ENCODE peak calls at places on chromosome 21, in six cellular contexts. One of them, this sample, is unnamed. For H3K36me3, the result is how much of the 10 kb centered on the place peaks cover.

GRCh38 chr21:28516996-28517592 is 475.6 kb downstream of the LTN1 start:
- DNase-seq in mammary epithelial cell: peak
- DNase-seq in spleen: peak
- DNase-seq in brain microvascular endothelial cell: peak
- DNase-seq in breast epithelium: peak
- DNase-seq in GM12878: peak
- DNase-seq in this sample: no peak

GRCh38 chr21:19031956-19032355 is 628.4 kb upstream of the TMPRSS15 start:
- DNase-seq in mammary epithelial cell: no peak
- DNase-seq in spleen: no peak
- DNase-seq in breast epithelium: no peak
- DNase-seq in brain microvascular endothelial cell: no peak
- DNase-seq in GM12878: no peak
- DNase-seq in this sample: no peak

GRCh38 chr21:33886316-33886715 is 29.3 kb downstream of the ATP5PO start:
- DNase-seq in brain microvascular endothelial cell: no peak
- DNase-seq in mammary epithelial cell: no peak
- DNase-seq in spleen: no peak
- DNase-seq in breast epithelium: no peak
- DNase-seq in GM12878: no peak
- DNase-seq in this sample: no peak

GRCh38 chr21:32772281-32773047 is 909 bp upstream of the PAXBP1 start:
- DNase-seq in breast epithelium: no peak
- DNase-seq in brain microvascular endothelial cell: no peak
- DNase-seq in spleen: peak
- DNase-seq in GM12878: peak
- DNase-seq in mammary epithelial cell: peak
- DNase-seq in this sample: no peak

GRCh38 chr21:27300770-27301169 is 333.9 kb upstream of the ADAMTS5 start:
- DNase-seq in brain microvascular endothelial cell: no peak
- DNase-seq in spleen: no peak
- DNase-seq in breast epithelium: no peak
- DNase-seq in GM12878: no peak
- DNase-seq in mammary epithelial cell: no peak
- DNase-seq in this sample: no peak

GRCh38 chr21:28445081-28445830 is 547.4 kb downstream of the LTN1 start:
- DNase-seq in spleen: no peak
- DNase-seq in mammary epithelial cell: peak
- DNase-seq in brain microvascular endothelial cell: peak
- DNase-seq in breast epithelium: no peak
- DNase-seq in GM12878: no peak
- DNase-seq in this sample: no peak

GRCh38 chr21:33640697-33641338 is 723 bp downstream of the CRYZL1 start:
- DNase-seq in GM12878: no peak
- DNase-seq in spleen: no peak
- DNase-seq in breast epithelium: no peak
- DNase-seq in brain microvascular endothelial cell: no peak
- DNase-seq in mammary epithelial cell: no peak
- DNase-seq in this sample: no peak

GRCh38 chr21:16116798-16117197 is 387.0 kb downstream of the USP25 start:
- DNase-seq in spleen: no peak
- DNase-seq in brain microvascular endothelial cell: peak
- DNase-seq in breast epithelium: no peak
- DNase-seq in mammary epithelial cell: no peak
- DNase-seq in GM12878: no peak
- DNase-seq in this sample: no peak

GRCh38 chr21:35053356-35054096 is 4.4 kb upstream of the RUNX1 start:
- DNase-seq in breast epithelium: no peak
- DNase-seq in GM12878: no peak
- DNase-seq in mammary epithelial cell: no peak
- DNase-seq in brain microvascular endothelial cell: no peak
- DNase-seq in spleen: no peak
- DNase-seq in this sample: no peak

GRCh38 chr21:27953328-27954045 is 986.6 kb upstream of the ADAMTS5 start:
- DNase-seq in mammary epithelial cell: no peak
- DNase-seq in brain microvascular endothelial cell: no peak
- DNase-seq in spleen: no peak
- DNase-seq in GM12878: no peak
- DNase-seq in breast epithelium: no peak
- DNase-seq in this sample: no peak

GRCh38 chr21:42766756-42767560 is 112.4 kb downstream of the WDR4 start:
- DNase-seq in spleen: peak
- DNase-seq in GM12878: no peak
- DNase-seq in breast epithelium: no peak
- DNase-seq in mammary epithelial cell: no peak
- DNase-seq in brain microvascular endothelial cell: no peak
- DNase-seq in this sample: no peak

GRCh38 chr21:40254540-40255455 is 387.6 kb downstream of the PCP4 start:
- DNase-seq in mammary epithelial cell: peak
- DNase-seq in brain microvascular endothelial cell: no peak
- DNase-seq in spleen: no peak
- DNase-seq in GM12878: no peak
- DNase-seq in breast epithelium: no peak
- DNase-seq in this sample: no peak

GRCh38 chr21:35226302-35226701 is 177.2 kb upstream of the RUNX1 start:
- DNase-seq in spleen: no peak
- DNase-seq in breast epithelium: peak
- DNase-seq in GM12878: no peak
- DNase-seq in brain microvascular endothelial cell: no peak
- DNase-seq in mammary epithelial cell: no peak
- DNase-seq in this sample: no peak

GRCh38 chr21:32306021-32306780 is 7.5 kb downstream of the MRAP start:
- DNase-seq in mammary epithelial cell: no peak
- DNase-seq in spleen: no peak
- DNase-seq in GM12878: no peak
- DNase-seq in breast epithelium: no peak
- DNase-seq in brain microvascular endothelial cell: peak
- DNase-seq in this sample: no peak

GRCh38 chr21:16181024-16181423 is 451.2 kb downstream of the USP25 start:
- DNase-seq in breast epithelium: no peak
- DNase-seq in brain microvascular endothelial cell: peak
- DNase-seq in spleen: no peak
- DNase-seq in GM12878: no peak
- DNase-seq in mammary epithelial cell: no peak
- DNase-seq in this sample: no peak

GRCh38 chr21:34227386-34227852 is 136.4 kb upstream of the KCNE2 start:
- DNase-seq in brain microvascular endothelial cell: peak
- DNase-seq in spleen: no peak
- DNase-seq in mammary epithelial cell: no peak
- DNase-seq in GM12878: no peak
- DNase-seq in breast epithelium: no peak
- DNase-seq in this sample: no peak

GRCh38 chr21:19228241-19228640 is 824.7 kb upstream of the TMPRSS15 start:
- DNase-seq in mammary epithelial cell: no peak
- DNase-seq in spleen: no peak
- DNase-seq in breast epithelium: no peak
- DNase-seq in brain microvascular endothelial cell: no peak
- DNase-seq in GM12878: no peak
- DNase-seq in this sample: no peak

GRCh38 chr21:15462092-15462491 is 267.7 kb upstream of the USP25 start:
- DNase-seq in spleen: no peak
- DNase-seq in mammary epithelial cell: no peak
- DNase-seq in GM12878: no peak
- DNase-seq in brain microvascular endothelial cell: no peak
- DNase-seq in breast epithelium: no peak
- DNase-seq in this sample: no peak

GRCh38 chr21:35483267-35483666 is 434.2 kb upstream of the RUNX1 start:
- DNase-seq in brain microvascular endothelial cell: no peak
- DNase-seq in breast epithelium: no peak
- DNase-seq in GM12878: no peak
- DNase-seq in mammary epithelial cell: no peak
- DNase-seq in spleen: no peak
- DNase-seq in this sample: no peak

GRCh38 chr21:34983680-34984086 is 65.4 kb downstream of the RUNX1 start:
- DNase-seq in brain microvascular endothelial cell: peak
- DNase-seq in spleen: no peak
- DNase-seq in breast epithelium: no peak
- DNase-seq in mammary epithelial cell: peak
- DNase-seq in GM12878: no peak
- DNase-seq in this sample: no peak

GRCh38 chr21:16320110-16320509 is 590.3 kb downstream of the USP25 start:
- DNase-seq in GM12878: no peak
- DNase-seq in breast epithelium: no peak
- DNase-seq in mammary epithelial cell: no peak
- DNase-seq in brain microvascular endothelial cell: no peak
- DNase-seq in spleen: no peak
- DNase-seq in this sample: no peak

GRCh38 chr21:31781737-31782136 is 49.8 kb upstream of the SCAF4 start:
- DNase-seq in breast epithelium: no peak
- DNase-seq in brain microvascular endothelial cell: peak
- DNase-seq in GM12878: no peak
- DNase-seq in spleen: no peak
- DNase-seq in mammary epithelial cell: no peak
- DNase-seq in this sample: no peak

GRCh38 chr21:14773777-14774345 is 227.7 kb upstream of the SAMSN1 start:
- DNase-seq in GM12878: no peak
- DNase-seq in brain microvascular endothelial cell: peak
- DNase-seq in breast epithelium: no peak
- DNase-seq in mammary epithelial cell: peak
- DNase-seq in spleen: peak
- DNase-seq in this sample: no peak

GRCh38 chr21:43889055-43889454 is 24.0 kb downstream of the AGPAT3 start:
- DNase-seq in brain microvascular endothelial cell: no peak
- DNase-seq in breast epithelium: no peak
- DNase-seq in GM12878: no peak
- DNase-seq in mammary epithelial cell: no peak
- DNase-seq in spleen: no peak
- DNase-seq in this sample: no peak

GRCh38 chr21:43892334-43892733 is 27.3 kb downstream of the AGPAT3 start:
- DNase-seq in brain microvascular endothelial cell: no peak
- DNase-seq in mammary epithelial cell: no peak
- DNase-seq in breast epithelium: no peak
- DNase-seq in GM12878: no peak
- DNase-seq in spleen: no peak
- DNase-seq in this sample: no peak

GRCh38 chr21:43886565-43886964 is 21.5 kb downstream of the AGPAT3 start:
- DNase-seq in GM12878: no peak
- DNase-seq in breast epithelium: no peak
- DNase-seq in spleen: no peak
- DNase-seq in brain microvascular endothelial cell: no peak
- DNase-seq in mammary epithelial cell: no peak
- DNase-seq in this sample: no peak

GRCh38 chr21:43892984-43893535 is 28.0 kb downstream of the AGPAT3 start:
- DNase-seq in GM12878: peak
- DNase-seq in brain microvascular endothelial cell: no peak
- DNase-seq in mammary epithelial cell: no peak
- DNase-seq in breast epithelium: no peak
- DNase-seq in spleen: peak
- DNase-seq in this sample: no peak

DNA sequence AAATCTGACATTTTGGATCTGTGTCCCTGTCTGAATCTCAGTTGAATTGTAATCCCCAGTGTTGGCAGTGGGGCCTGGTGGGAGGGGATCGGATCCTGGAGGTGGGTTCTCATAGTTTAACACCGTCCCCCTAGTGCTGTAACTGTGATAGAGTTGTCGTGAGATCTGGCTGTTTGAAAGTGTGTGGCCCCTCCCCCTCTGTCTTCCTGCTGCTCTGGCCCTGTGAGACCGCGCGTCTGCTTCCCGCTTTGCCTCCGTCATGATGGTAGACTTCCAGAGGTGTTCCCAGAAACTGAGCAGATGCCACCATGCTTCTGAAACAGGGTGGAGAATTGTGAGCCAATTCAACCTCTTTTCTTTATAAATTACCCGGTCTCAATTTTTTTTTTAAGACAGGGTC is 25.0 kb downstream of the AGPAT3 start:
- DNase-seq in GM12878: no peak
- DNase-seq in mammary epithelial cell: no peak
- DNase-seq in spleen: peak
- DNase-seq in breast epithelium: no peak
- DNase-seq in brain microvascular endothelial cell: no peak
- DNase-seq in this sample: no peak
- H3K36me3 ChIP-seq in GM12878: under half
- H3K36me3 ChIP-seq in mammary epithelial cell: under half
- H3K36me3 ChIP-seq in spleen: under half
- H3K36me3 ChIP-seq in breast epithelium: under half
- H3K36me3 ChIP-seq in brain microvascular endothelial cell: under half
- H3K36me3 ChIP-seq in this sample: under half

GRCh38 chr21:38492002-38492401 is 6.3 kb downstream of the ERG start:
- DNase-seq in mammary epithelial cell: no peak
- DNase-seq in GM12878: no peak
- DNase-seq in spleen: no peak
- DNase-seq in brain microvascular endothelial cell: no peak
- DNase-seq in breast epithelium: no peak
- DNase-seq in this sample: no peak
- H3K27ac ChIP-seq in mammary epithelial cell: no peak
- H3K27ac ChIP-seq in GM12878: no peak
- H3K27ac ChIP-seq in spleen: peak
- H3K27ac ChIP-seq in brain microvascular endothelial cell: no peak
- H3K27ac ChIP-seq in breast epithelium: no peak
- H3K27ac ChIP-seq in this sample: peak

GRCh38 chr21:44322621-44323325 is 16.4 kb downstream of the CFAP410 start:
- DNase-seq in breast epithelium: no peak
- DNase-seq in GM12878: no peak
- DNase-seq in spleen: no peak
- DNase-seq in mammary epithelial cell: no peak
- DNase-seq in brain microvascular endothelial cell: no peak
- DNase-seq in this sample: no peak

GRCh38 chr21:44325386-44326271 is 13.6 kb downstream of the CFAP410 start:
- DNase-seq in GM12878: no peak
- DNase-seq in breast epithelium: no peak
- DNase-seq in mammary epithelial cell: no peak
- DNase-seq in brain microvascular endothelial cell: no peak
- DNase-seq in spleen: no peak
- DNase-seq in this sample: no peak

GRCh38 chr21:44324854-44325107 is 14.4 kb downstream of the CFAP410 start:
- DNase-seq in breast epithelium: no peak
- DNase-seq in brain microvascular endothelial cell: no peak
- DNase-seq in mammary epithelial cell: no peak
- DNase-seq in GM12878: no peak
- DNase-seq in spleen: no peak
- DNase-seq in this sample: no peak

GRCh38 chr21:44323591-44323990 is 15.6 kb downstream of the CFAP410 start:
- DNase-seq in mammary epithelial cell: no peak
- DNase-seq in brain microvascular endothelial cell: no peak
- DNase-seq in GM12878: no peak
- DNase-seq in breast epithelium: no peak
- DNase-seq in spleen: no peak
- DNase-seq in this sample: no peak

GRCh38 chr21:44324106-44324853 is 14.9 kb downstream of the CFAP410 start:
- DNase-seq in brain microvascular endothelial cell: no peak
- DNase-seq in mammary epithelial cell: no peak
- DNase-seq in breast epithelium: no peak
- DNase-seq in spleen: no peak
- DNase-seq in GM12878: no peak
- DNase-seq in this sample: no peak
- H3K36me3 ChIP-seq in brain microvascular endothelial cell: under half
- H3K36me3 ChIP-seq in mammary epithelial cell: under half
- H3K36me3 ChIP-seq in breast epithelium: under half
- H3K36me3 ChIP-seq in spleen: half or more
- H3K36me3 ChIP-seq in GM12878: under half
- H3K36me3 ChIP-seq in this sample: half or more

DNA sequence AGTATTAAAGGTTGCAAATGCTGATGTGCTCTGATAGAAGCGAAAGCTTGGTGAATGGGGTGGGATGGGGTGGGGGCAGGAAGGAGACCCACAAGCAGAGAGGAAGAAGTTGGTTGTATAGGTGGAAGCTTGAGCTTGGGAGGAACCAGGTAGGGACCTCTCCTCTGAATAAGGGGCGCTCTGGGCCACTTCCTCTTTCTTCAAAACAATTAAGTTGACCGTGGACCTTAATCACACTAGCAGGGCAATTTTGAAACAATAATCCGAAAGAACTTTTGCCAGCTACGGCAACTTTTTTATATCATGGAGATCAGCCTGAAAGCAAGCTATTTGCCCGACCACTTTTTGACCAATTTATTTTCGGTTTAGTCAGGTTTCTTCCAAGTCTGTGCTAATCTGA is 1.9 kb upstream of the DYRK1A start:
- DNase-seq in mammary epithelial cell: no peak
- DNase-seq in spleen: no peak
- DNase-seq in GM12878: no peak
- DNase-seq in breast epithelium: no peak
- DNase-seq in brain microvascular endothelial cell: no peak
- DNase-seq in this sample: no peak
- H3K27ac ChIP-seq in mammary epithelial cell: peak
- H3K27ac ChIP-seq in spleen: peak
- H3K27ac ChIP-seq in GM12878: peak
- H3K27ac ChIP-seq in breast epithelium: peak
- H3K27ac ChIP-seq in brain microvascular endothelial cell: no peak
- H3K27ac ChIP-seq in this sample: peak